ENCODE peak calls at places on chromosomes 11 and 22, in eight cellular contexts. V is K562, C is GM23338, K is neural progenitor cell, I is A549, E is IMR-90, X is endothelial cell of umbilical vein, M is H1. N is an unnamed sample.

GRCh38 chr22:32695451-32695891 is 106.0 kb upstream of the TIMP3 start:
- DNase-seq in V (no peak), C (no peak), K (no peak), I (peak; percentile 55), E (peak; percentile 95), X (no peak), M (no peak), N (peak; percentile 69)

GRCh38 chr11:65884716-65885092 is 3.6 kb downstream of the FIBP start:
- DNase-seq in V (peak; percentile 83), C (peak; percentile 83), K (peak; percentile 88), I (peak; percentile 83), E (peak; percentile 65), X (peak; percentile 78), M (peak; percentile 90), N (peak; percentile 52)

GRCh38 chr22:34429314-34429713 is 509.0 kb upstream of the LARGE1 start:
- DNase-seq in V (no peak), C (no peak), K (no peak), I (no peak), E (no peak), X (no peak), M (no peak), N (peak; percentile 95)

GRCh38 chr11:66967670-66968425 is 7.3 kb upstream of the C11orf86 start:
- DNase-seq in V (no peak), C (no peak), K (no peak), I (peak; percentile 78), E (peak; percentile 90), X (peak; percentile 69), M (no peak), N (peak; percentile 78)

GRCh38 chr11:64060263-64060860 is 24.6 kb downstream of the FLRT1 start:
- DNase-seq in V (no peak), C (peak; percentile 45), K (peak; percentile 33), I (no peak), E (no peak), X (no peak), M (peak; percentile 65), N (no peak)

GRCh38 chr11:17354070-17354924 is 2.7 kb downstream of the NCR3LG1 start:
- DNase-seq in V (peak; percentile 91), C (peak; percentile 86), K (peak; percentile 71), I (peak; percentile 80), E (peak; percentile 79), X (peak; percentile 77), M (peak; percentile 80), N (peak; percentile 57)

GRCh38 chr11:33869511-33870422 is 22.1 kb downstream of the LMO2 start:
- DNase-seq in V (peak; percentile 75), C (peak; percentile 77), K (peak; percentile 84), I (peak; percentile 14), E (peak; percentile 2), X (peak; percentile 92), M (peak; percentile 73), N (peak; percentile 31)

GRCh38 chr22:35057155-35057554 is 8.8 kb upstream of the ISX start:
- DNase-seq in V (no peak), C (no peak), K (no peak), I (no peak), E (no peak), X (no peak), M (no peak), N (no peak)

GRCh38 chr11:117315285-117316196 is 515 bp downstream of the BACE1 start:
- DNase-seq in V (no peak), C (peak; percentile 25), K (no peak), I (no peak), E (no peak), X (peak; percentile 17), M (no peak), N (no peak)

GRCh38 chr11:117316197-117316961 is at the start of gene BACE1:
- DNase-seq in V (no peak), C (peak; percentile 97), K (peak; percentile 96), I (peak; percentile 81), E (peak; percentile 80), X (peak; percentile 82), M (peak; percentile 87), N (peak; percentile 77)

GRCh38 chr11:117319214-117319840 is 3.3 kb upstream of the BACE1 start:
- DNase-seq in V (no peak), C (no peak), K (no peak), I (no peak), E (peak; percentile 35), X (peak; percentile 75), M (no peak), N (no peak)

GRCh38 chr11:117314840-117315239 is 1.2 kb downstream of the BACE1 start:
- DNase-seq in V (no peak), C (peak; percentile 36), K (peak; percentile 15), I (no peak), E (no peak), X (no peak), M (no peak), N (no peak)

DNA sequence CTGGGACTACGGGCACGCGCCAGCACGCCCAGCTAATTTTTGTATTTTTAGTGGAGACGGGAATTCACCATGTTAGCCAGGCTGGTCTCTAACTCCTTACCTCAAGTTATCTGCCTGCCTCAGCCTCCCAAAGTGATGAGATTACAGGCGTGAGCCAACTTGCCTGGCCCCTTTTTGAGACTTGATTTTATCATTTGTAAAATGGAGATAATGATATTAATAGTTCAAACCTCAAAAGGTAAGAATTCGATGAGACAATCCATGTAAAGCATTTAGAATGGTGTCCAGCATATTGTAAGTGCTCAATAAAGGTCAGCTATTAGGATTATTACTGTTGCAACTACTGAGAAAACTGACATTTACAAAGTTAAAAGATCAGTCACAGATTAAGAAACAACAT is 2.7 kb upstream of the BACE1 start:
- DNase-seq in V (no peak), C (no peak), K (no peak), I (no peak), E (no peak), X (no peak), M (no peak), N (no peak)
- H3K4me2 ChIP-seq in V (no peak overlapping the region), C (no peak overlapping the region), K (no peak overlapping the region), I (no peak overlapping the region), E (no peak overlapping the region), X (no peak overlapping the region), M (no peak overlapping the region), N (peak overlapping the region; percentile 8)

GRCh38 chr22:25120093-25120561 is 79.5 kb upstream of the CRYBB3 start:
- DNase-seq in V (no peak), C (peak; percentile 59), K (peak; percentile 72), I (peak; percentile 49), E (no peak), X (peak; percentile 64), M (no peak), N (peak; percentile 76)

GRCh38 chr22:25123677-25124076 is 76.0 kb upstream of the CRYBB3 start:
- DNase-seq in V (no peak), C (no peak), K (no peak), I (no peak), E (no peak), X (no peak), M (no peak), N (no peak)

GRCh38 chr22:25122136-25122764 is 77.4 kb upstream of the CRYBB3 start:
- DNase-seq in V (no peak), C (no peak), K (no peak), I (no peak), E (no peak), X (no peak), M (no peak), N (no peak)

GRCh38 chr22:25119609-25120008 is 80.0 kb upstream of the CRYBB3 start:
- DNase-seq in V (no peak), C (no peak), K (no peak), I (no peak), E (no peak), X (no peak), M (no peak), N (no peak)

DNA sequence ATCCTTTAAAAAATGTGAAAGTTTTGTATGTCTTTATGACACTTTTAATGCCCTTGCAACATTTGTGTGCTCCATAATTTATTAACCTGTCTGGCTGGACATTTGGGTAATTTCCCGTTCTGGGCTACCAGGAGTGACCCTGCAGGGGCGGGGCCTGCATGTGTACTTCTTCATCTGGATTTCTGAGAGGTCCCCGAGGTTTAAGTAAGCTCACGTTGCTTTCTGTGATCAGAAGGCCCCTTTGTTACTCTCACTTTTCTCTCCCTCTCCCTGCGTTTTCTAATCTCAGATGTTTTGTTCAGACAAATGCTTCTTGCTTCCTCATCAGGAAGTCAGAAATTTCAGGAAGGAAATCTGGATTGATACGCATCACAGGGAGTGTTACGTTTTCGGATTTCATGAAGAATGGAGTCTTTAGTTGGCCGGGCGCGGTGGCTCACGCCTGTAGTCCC is 78.9 kb upstream of the CRYBB3 start:
- DNase-seq in V (no peak), C (no peak), K (peak; percentile 37), I (peak; percentile 35), E (no peak), X (peak; percentile 95), M (no peak), N (no peak)
- H3K27ac ChIP-seq in V (no peak overlapping the region), C (peak overlapping the region; percentile 57), K (peak overlapping the region; percentile 62), I (peak overlapping the region; percentile 59), E (no peak overlapping the region), X (peak overlapping the region; percentile 100), M (no peak overlapping the region), N (peak overlapping the region; percentile 75)

DNA sequence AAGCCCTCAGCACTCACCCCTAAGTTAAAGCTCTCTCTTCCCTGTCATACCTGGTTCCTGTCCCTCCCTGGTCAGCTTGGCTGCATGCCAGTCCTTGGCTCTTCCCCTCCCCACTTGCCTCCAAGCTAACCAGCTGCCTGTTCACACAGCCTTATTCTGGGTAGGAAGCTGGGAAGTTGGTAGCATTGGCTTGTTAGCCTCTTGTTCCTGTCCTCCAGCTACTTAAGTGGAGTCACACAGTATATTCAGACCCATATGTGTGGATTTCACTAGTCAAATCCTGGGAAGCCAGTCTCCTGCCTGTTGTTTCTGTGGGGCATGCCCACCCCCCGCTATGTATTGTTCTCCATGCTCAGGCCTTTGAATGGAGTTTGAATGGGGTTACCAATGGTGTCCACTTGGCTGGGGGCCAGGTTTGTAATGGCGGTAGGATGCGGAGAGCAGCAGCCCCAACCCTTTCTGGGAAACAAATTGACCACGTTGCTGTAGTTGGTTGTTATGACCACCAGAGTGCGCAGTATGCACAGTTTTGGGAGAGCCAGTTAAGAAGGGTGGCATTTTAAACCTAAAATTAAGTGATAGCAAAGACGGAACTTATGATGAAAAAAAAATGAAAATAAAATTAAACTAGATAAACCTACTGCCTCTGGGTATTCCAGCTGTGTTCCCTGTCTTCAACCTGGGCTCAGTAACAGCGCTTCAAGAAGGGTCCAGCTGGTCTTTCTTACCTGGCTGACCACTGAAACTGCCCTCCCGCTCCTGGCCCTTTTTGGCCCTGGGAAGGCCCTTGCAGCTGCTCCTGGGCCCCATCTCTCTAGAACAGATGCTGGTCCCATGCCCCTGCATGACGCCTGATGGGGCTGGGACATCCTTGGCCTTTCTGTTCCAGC is 10.7 kb upstream of the RPS3 start:
- DNase-seq in V (peak; percentile 90), C (peak; percentile 91), K (peak; percentile 79), I (peak; percentile 87), E (peak; percentile 81), X (peak; percentile 92), M (peak; percentile 77), N (peak; percentile 61)
- H3K4me2 ChIP-seq in V (peak overlapping the region; percentile 61), C (no peak overlapping the region), K (peak overlapping the region; percentile 53), I (peak overlapping the region; percentile 57), E (peak overlapping the region; percentile 42), X (no peak overlapping the region), M (no peak overlapping the region), N (no peak overlapping the region)

GRCh38 chr22:40001104-40001503 is 6.3 kb downstream of the FAM83F start:
- DNase-seq in V (peak; percentile 35), C (no peak), K (no peak), I (no peak), E (no peak), X (no peak), M (no peak), N (no peak)

GRCh38 chr22:40000171-40000570 is 5.4 kb downstream of the FAM83F start:
- DNase-seq in V (no peak), C (no peak), K (no peak), I (no peak), E (no peak), X (no peak), M (no peak), N (no peak)

GRCh38 chr22:40002935-40003715 is 8.4 kb downstream of the FAM83F start:
- DNase-seq in V (no peak), C (no peak), K (no peak), I (no peak), E (no peak), X (no peak), M (no peak), N (no peak)

GRCh38 chr22:39999144-39999757 is 4.5 kb downstream of the FAM83F start:
- DNase-seq in V (peak; percentile 92), C (no peak), K (peak; percentile 57), I (peak; percentile 61), E (peak; percentile 84), X (no peak), M (no peak), N (no peak)

GRCh38 chr22:40001800-40002577 is 7.2 kb downstream of the FAM83F start:
- DNase-seq in V (peak; percentile 62), C (peak; percentile 75), K (no peak), I (no peak), E (no peak), X (no peak), M (no peak), N (peak; percentile 65)
- H3K27ac ChIP-seq in V (no peak overlapping the region), C (peak overlapping the region; percentile 64), K (no peak overlapping the region), I (no peak overlapping the region), E (no peak overlapping the region), X (no peak overlapping the region), M (peak overlapping the region; percentile 34), N (no peak overlapping the region)